ENCODE peak calls at places on chromosomes 2 and 18, in eight cellular contexts. T is fibroblast of villous mesenchyme, W is mucosa of descending colon, U is H9, K is choroid plexus epithelial cell, X is ovary, C is lower leg skin, Y is colonic mucosa. I is an unnamed sample.

GRCh38 chr2:162704496-162704895 is 134.1 kb downstream of the KCNH7 start:
- DNase-seq in T (no peak), W (no peak), U (no peak), K (no peak), X (no peak), C (no peak), Y (no peak), I (no peak)

GRCh38 chr2:6008186-6008585 is 316.0 kb downstream of the SOX11 start:
- DNase-seq in T (no peak), W (no peak), U (no peak), K (no peak), X (no peak), C (no peak), Y (no peak), I (no peak)

GRCh38 chr2:208265371-208265806 is 666 bp upstream of the PIKFYVE start:
- DNase-seq in T (peak; percentile 58), W (peak; percentile 48), U (no peak), K (peak; percentile 78), X (no peak), C (no peak), Y (peak; percentile 40), I (no peak)

GRCh38 chr18:76265375-76266225 is 229.4 kb downstream of the ZNF516 start:
- DNase-seq in T (peak; percentile 66), W (peak; percentile 11), U (no peak), K (peak; percentile 38), X (peak; percentile 75), C (peak; percentile 86), Y (no peak), I (no peak)

GRCh38 chr2:142052220-142052863 is 78.5 kb downstream of the LRP1B start:
- DNase-seq in T (no peak), W (no peak), U (no peak), K (no peak), X (no peak), C (no peak), Y (no peak), I (no peak)

GRCh38 chr18:58615150-58616132 is 13.4 kb downstream of the ALPK2 start:
- DNase-seq in T (no peak), W (peak; percentile 19), U (no peak), K (no peak), X (no peak), C (peak; percentile 59), Y (peak; percentile 20), I (no peak)

GRCh38 chr18:32422185-32422584 is 48.5 kb downstream of the GAREM1 start:
- DNase-seq in T (no peak), W (no peak), U (no peak), K (no peak), X (no peak), C (no peak), Y (no peak), I (no peak)

GRCh38 chr2:240324312-240325005 is 111.0 kb upstream of the GPC1 start:
- DNase-seq in T (no peak), W (no peak), U (no peak), K (no peak), X (no peak), C (peak; percentile 56), Y (no peak), I (no peak)

GRCh38 chr2:179440642-179441251 is 176.1 kb upstream of the SESTD1 start:
- DNase-seq in T (peak; percentile 48), W (peak; percentile 8), U (no peak), K (peak; percentile 71), X (no peak), C (no peak), Y (no peak), I (no peak)

GRCh38 chr2:192228685-192229084 is 34.0 kb upstream of the TMEFF2 start:
- DNase-seq in T (no peak), W (no peak), U (no peak), K (no peak), X (no peak), C (no peak), Y (no peak), I (no peak)

GRCh38 chr2:239163306-239164070 is 237.3 kb downstream of the HDAC4 start:
- DNase-seq in T (no peak), W (no peak), U (no peak), K (no peak), X (peak; percentile 16), C (peak; percentile 77), Y (no peak), I (no peak)

GRCh38 chr18:57581301-57581934 is 5.1 kb downstream of the FECH start:
- DNase-seq in T (no peak), W (peak; percentile 41), U (no peak), K (no peak), X (no peak), C (no peak), Y (no peak), I (peak; percentile 25)

GRCh38 chr2:234690569-234691225 is 193.8 kb upstream of the ARL4C start:
- DNase-seq in T (peak; percentile 37), W (no peak), U (no peak), K (no peak), X (no peak), C (no peak), Y (no peak), I (no peak)

GRCh38 chr2:113757059-113757657 is 716 bp upstream of the SLC35F5 start:
- DNase-seq in T (no peak), W (peak; percentile 41), U (no peak), K (no peak), X (no peak), C (no peak), Y (peak; percentile 32), I (no peak)

GRCh38 chr2:176443941-176444340 is 174.7 kb downstream of the MTX2 start:
- DNase-seq in T (no peak), W (no peak), U (no peak), K (no peak), X (no peak), C (no peak), Y (no peak), I (no peak)

GRCh38 chr2:168194784-168195522 is 52.4 kb downstream of the STK39 start:
- DNase-seq in T (no peak), W (no peak), U (no peak), K (no peak), X (no peak), C (no peak), Y (no peak), I (peak; percentile 33)

GRCh38 chr18:2337552-2338141 is 233.7 kb downstream of the METTL4 start:
- DNase-seq in T (peak; percentile 31), W (peak; percentile 66), U (no peak), K (peak; percentile 53), X (no peak), C (no peak), Y (peak; percentile 37), I (no peak)

GRCh38 chr2:68824831-68825230 is 46.4 kb downstream of the BMP10 start:
- DNase-seq in T (no peak), W (no peak), U (no peak), K (no peak), X (no peak), C (no peak), Y (no peak), I (no peak)

GRCh38 chr2:157291018-157291417 is 33.5 kb downstream of the GALNT5 start:
- DNase-seq in T (no peak), W (no peak), U (no peak), K (no peak), X (no peak), C (no peak), Y (no peak), I (no peak)

GRCh38 chr2:235378261-235378660 is 115.6 kb upstream of the AGAP1 start:
- DNase-seq in T (no peak), W (peak; percentile 72), U (no peak), K (peak; percentile 15), X (no peak), C (no peak), Y (peak; percentile 59), I (no peak)

GRCh38 chr2:134193006-134193405 is 60.9 kb upstream of the MGAT5 start:
- DNase-seq in T (peak; percentile 48), W (no peak), U (no peak), K (peak; percentile 54), X (no peak), C (no peak), Y (no peak), I (no peak)

DNA sequence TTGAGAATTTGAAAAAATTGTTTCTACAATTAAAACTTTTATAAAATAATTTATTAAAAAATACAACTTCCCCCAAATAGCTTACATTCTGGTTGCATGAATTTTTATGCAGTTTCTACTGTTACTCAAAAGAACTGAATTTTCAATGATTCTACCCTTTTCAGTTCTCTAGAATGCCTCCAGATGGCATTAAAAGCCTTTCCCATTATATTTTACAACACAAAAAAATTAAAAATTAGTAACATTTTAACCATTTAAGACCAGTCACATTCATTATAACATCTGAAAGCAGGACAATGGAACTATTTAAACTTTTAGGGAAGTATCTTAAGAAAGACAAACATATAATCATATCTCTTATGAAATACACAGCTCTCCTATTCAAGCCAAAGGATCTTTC is 236.0 kb upstream of the REV1 start:
- DNase-seq in T (no peak), W (no peak), U (no peak), K (peak; percentile 34), X (no peak), C (no peak), Y (no peak), I (no peak)
- TF ChIP-seq CTCF in T (peak; percentile 43), W (no peak), U (peak; percentile 57), K (peak; percentile 54), X (no peak), C (no peak), Y (no peak), I (no peak)

GRCh38 chr2:33476793-33477190 is 343 bp downstream of the RASGRP3 start:
- DNase-seq in T (no peak), W (no peak), U (no peak), K (no peak), X (no peak), C (no peak), Y (no peak), I (no peak)
- TF ChIP-seq CTCF in T (no peak), W (no peak), U (no peak), K (no peak), X (no peak), C (no peak), Y (no peak), I (no peak)

DNA sequence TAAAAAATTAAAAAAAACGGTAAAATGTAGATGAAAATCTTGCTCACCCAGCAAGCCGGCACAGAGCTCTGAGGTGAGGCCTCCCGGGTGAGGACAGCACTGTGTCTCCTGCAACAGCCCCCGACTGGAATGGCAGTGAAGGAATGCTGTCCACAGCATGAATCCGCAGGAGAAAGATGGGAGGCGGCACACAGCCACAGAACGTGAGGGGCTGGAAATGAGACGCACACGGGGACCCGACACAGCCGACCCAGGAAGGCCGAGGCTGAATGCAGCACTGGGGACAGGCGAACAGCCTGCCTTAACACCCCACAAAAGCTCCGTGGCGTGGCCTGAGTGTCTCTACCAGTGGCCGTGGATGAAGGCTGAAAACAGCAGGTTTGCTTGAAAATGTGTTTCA is 34.7 kb downstream of the BOK start:
- DNase-seq in T (no peak), W (no peak), U (no peak), K (no peak), X (no peak), C (no peak), Y (no peak), I (no peak)
- TF ChIP-seq CTCF in T (no peak), W (no peak), U (no peak), K (no peak), X (no peak), C (no peak), Y (no peak), I (no peak)

DNA sequence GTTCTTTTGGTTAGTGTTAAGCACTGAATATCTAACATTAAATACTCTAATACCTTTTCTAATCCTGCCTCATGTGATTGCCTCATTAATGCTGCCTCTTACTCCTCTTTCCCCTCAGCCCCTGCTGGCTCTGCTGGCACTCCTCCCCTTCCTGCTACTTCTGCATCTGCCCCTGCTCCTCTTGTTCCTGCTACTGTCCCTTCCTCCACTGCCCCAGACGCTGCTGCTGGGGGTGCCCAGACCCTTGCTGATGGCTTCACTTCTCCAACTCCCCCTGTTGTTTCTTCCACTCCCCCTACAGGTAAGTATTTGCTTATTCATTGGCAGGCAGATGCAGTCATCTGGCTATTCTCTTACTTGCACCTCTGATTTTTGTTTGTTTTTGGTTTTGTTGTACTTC is 68.5 kb downstream of the ABI2 start:
- DNase-seq in T (no peak), W (no peak), U (peak; percentile 91), K (peak; percentile 32), X (no peak), C (no peak), Y (no peak), I (no peak)
- TF ChIP-seq CTCF in T (peak; percentile 47), W (no peak), U (peak; percentile 75), K (peak; percentile 66), X (no peak), C (no peak), Y (no peak), I (no peak)